ENCODE peak calls at places on chromosomes 12 and 14, in nine cellular contexts. One of them, this sample, is unnamed.

GRCh38 chr14:55160989-55161388 is 30.4 kb downstream of the DLGAP5 start:
- DNase-seq in heart left ventricle: no peak
- DNase-seq in Peyer's patch: no peak
- DNase-seq in IMR-90: peak
- DNase-seq in spleen: no peak
- DNase-seq in right lobe of liver: no peak
- DNase-seq in uterus: no peak
- DNase-seq in breast epithelium: no peak
- DNase-seq in adrenal gland: no peak
- DNase-seq in this sample: peak

GRCh38 chr12:131137836-131138637 is 184.3 kb downstream of the ADGRD1 start:
- DNase-seq in right lobe of liver: peak
- DNase-seq in uterus: peak
- DNase-seq in Peyer's patch: no peak
- DNase-seq in adrenal gland: no peak
- DNase-seq in IMR-90: no peak
- DNase-seq in breast epithelium: no peak
- DNase-seq in spleen: peak
- DNase-seq in heart left ventricle: no peak
- DNase-seq in this sample: no peak

GRCh38 chr12:58976146-58976545 is 55.8 kb upstream of the LRIG3 start:
- DNase-seq in uterus: no peak
- DNase-seq in heart left ventricle: no peak
- DNase-seq in spleen: no peak
- DNase-seq in Peyer's patch: no peak
- DNase-seq in breast epithelium: no peak
- DNase-seq in IMR-90: peak
- DNase-seq in right lobe of liver: no peak
- DNase-seq in adrenal gland: no peak
- DNase-seq in this sample: no peak

GRCh38 chr14:72744416-72745120 is 149.3 kb downstream of the DPF3 start:
- DNase-seq in uterus: no peak
- DNase-seq in right lobe of liver: peak
- DNase-seq in IMR-90: no peak
- DNase-seq in breast epithelium: no peak
- DNase-seq in adrenal gland: no peak
- DNase-seq in Peyer's patch: no peak
- DNase-seq in spleen: no peak
- DNase-seq in heart left ventricle: no peak
- DNase-seq in this sample: no peak

GRCh38 chr14:69152181-69152943 is 557 bp downstream of the DCAF5 start:
- DNase-seq in spleen: peak
- DNase-seq in IMR-90: no peak
- DNase-seq in Peyer's patch: peak
- DNase-seq in heart left ventricle: no peak
- DNase-seq in adrenal gland: no peak
- DNase-seq in uterus: no peak
- DNase-seq in right lobe of liver: peak
- DNase-seq in breast epithelium: no peak
- DNase-seq in this sample: peak

GRCh38 chr12:97324471-97324870 is 138.1 kb upstream of the RMST start:
- DNase-seq in heart left ventricle: no peak
- DNase-seq in spleen: no peak
- DNase-seq in breast epithelium: no peak
- DNase-seq in adrenal gland: no peak
- DNase-seq in right lobe of liver: no peak
- DNase-seq in IMR-90: no peak
- DNase-seq in Peyer's patch: no peak
- DNase-seq in uterus: no peak
- DNase-seq in this sample: no peak

GRCh38 chr12:124147579-124147978 is 147.3 kb upstream of the RFLNA start:
- DNase-seq in breast epithelium: no peak
- DNase-seq in right lobe of liver: no peak
- DNase-seq in IMR-90: no peak
- DNase-seq in uterus: no peak
- DNase-seq in adrenal gland: no peak
- DNase-seq in spleen: no peak
- DNase-seq in heart left ventricle: no peak
- DNase-seq in Peyer's patch: no peak
- DNase-seq in this sample: no peak

GRCh38 chr12:108801736-108802665 is 55.4 kb downstream of the SSH1 start:
- DNase-seq in spleen: peak
- DNase-seq in Peyer's patch: peak
- DNase-seq in adrenal gland: peak
- DNase-seq in right lobe of liver: no peak
- DNase-seq in breast epithelium: no peak
- DNase-seq in uterus: peak
- DNase-seq in IMR-90: peak
- DNase-seq in heart left ventricle: peak
- DNase-seq in this sample: no peak

GRCh38 chr14:65412881-65413738 is 580 bp downstream of the FUT8 start:
- DNase-seq in adrenal gland: no peak
- DNase-seq in Peyer's patch: peak
- DNase-seq in spleen: peak
- DNase-seq in uterus: peak
- DNase-seq in breast epithelium: no peak
- DNase-seq in heart left ventricle: no peak
- DNase-seq in right lobe of liver: peak
- DNase-seq in IMR-90: peak
- DNase-seq in this sample: peak

GRCh38 chr14:95482967-95483842 is 33.2 kb downstream of the SYNE3 start:
- DNase-seq in adrenal gland: peak
- DNase-seq in IMR-90: peak
- DNase-seq in Peyer's patch: peak
- DNase-seq in breast epithelium: peak
- DNase-seq in right lobe of liver: no peak
- DNase-seq in heart left ventricle: peak
- DNase-seq in uterus: peak
- DNase-seq in spleen: no peak
- DNase-seq in this sample: no peak

GRCh38 chr14:32078030-32078793 is 1.1 kb downstream of the ARHGAP5 start:
- DNase-seq in heart left ventricle: peak
- DNase-seq in adrenal gland: peak
- DNase-seq in Peyer's patch: peak
- DNase-seq in right lobe of liver: peak
- DNase-seq in uterus: peak
- DNase-seq in IMR-90: peak
- DNase-seq in breast epithelium: peak
- DNase-seq in spleen: no peak
- DNase-seq in this sample: peak
- TF ChIP-seq POLR2A in heart left ventricle: no peak
- TF ChIP-seq POLR2A in adrenal gland: no peak
- TF ChIP-seq POLR2A in Peyer's patch: no peak
- TF ChIP-seq POLR2A in right lobe of liver: peak
- TF ChIP-seq POLR2A in uterus: no peak
- TF ChIP-seq POLR2A in IMR-90: no peak
- TF ChIP-seq POLR2A in breast epithelium: no peak
- TF ChIP-seq POLR2A in spleen: no peak
- TF ChIP-seq POLR2A in this sample: peak

GRCh38 chr12:68332726-68333630 is 816 bp upstream of the MDM1 start:
- DNase-seq in adrenal gland: no peak
- DNase-seq in IMR-90: no peak
- DNase-seq in uterus: no peak
- DNase-seq in right lobe of liver: no peak
- DNase-seq in Peyer's patch: no peak
- DNase-seq in heart left ventricle: no peak
- DNase-seq in spleen: no peak
- DNase-seq in breast epithelium: no peak
- DNase-seq in this sample: no peak

GRCh38 chr12:68334136-68334535 is 2.0 kb upstream of the MDM1 start:
- DNase-seq in Peyer's patch: no peak
- DNase-seq in breast epithelium: no peak
- DNase-seq in heart left ventricle: peak
- DNase-seq in uterus: no peak
- DNase-seq in right lobe of liver: peak
- DNase-seq in adrenal gland: no peak
- DNase-seq in IMR-90: no peak
- DNase-seq in spleen: no peak
- DNase-seq in this sample: peak

GRCh38 chr12:68331500-68331868 is 678 bp downstream of the MDM1 start:
- DNase-seq in heart left ventricle: no peak
- DNase-seq in uterus: no peak
- DNase-seq in breast epithelium: no peak
- DNase-seq in Peyer's patch: no peak
- DNase-seq in IMR-90: no peak
- DNase-seq in right lobe of liver: no peak
- DNase-seq in adrenal gland: no peak
- DNase-seq in spleen: no peak
- DNase-seq in this sample: peak

GRCh38 chr12:68335462-68335861 is 3.3 kb upstream of the MDM1 start:
- DNase-seq in adrenal gland: no peak
- DNase-seq in right lobe of liver: no peak
- DNase-seq in Peyer's patch: no peak
- DNase-seq in spleen: no peak
- DNase-seq in breast epithelium: no peak
- DNase-seq in uterus: no peak
- DNase-seq in IMR-90: no peak
- DNase-seq in heart left ventricle: no peak
- DNase-seq in this sample: no peak

GRCh38 chr12:68331869-68332725 is at the start of gene MDM1:
- DNase-seq in Peyer's patch: peak
- DNase-seq in spleen: peak
- DNase-seq in heart left ventricle: peak
- DNase-seq in adrenal gland: peak
- DNase-seq in IMR-90: peak
- DNase-seq in breast epithelium: peak
- DNase-seq in right lobe of liver: peak
- DNase-seq in uterus: peak
- DNase-seq in this sample: peak
- TF ChIP-seq POLR2A in Peyer's patch: peak
- TF ChIP-seq POLR2A in spleen: no peak
- TF ChIP-seq POLR2A in heart left ventricle: no peak
- TF ChIP-seq POLR2A in adrenal gland: no peak
- TF ChIP-seq POLR2A in IMR-90: no peak
- TF ChIP-seq POLR2A in breast epithelium: peak
- TF ChIP-seq POLR2A in right lobe of liver: peak
- TF ChIP-seq POLR2A in uterus: no peak
- TF ChIP-seq POLR2A in this sample: peak

GRCh38 chr12:93380480-93381121 is 2.9 kb downstream of the NUDT4 start:
- DNase-seq in breast epithelium: no peak
- DNase-seq in right lobe of liver: no peak
- DNase-seq in IMR-90: peak
- DNase-seq in heart left ventricle: no peak
- DNase-seq in spleen: no peak
- DNase-seq in adrenal gland: no peak
- DNase-seq in Peyer's patch: no peak
- DNase-seq in uterus: no peak
- DNase-seq in this sample: peak
- TF ChIP-seq POLR2A in breast epithelium: no peak
- TF ChIP-seq POLR2A in right lobe of liver: no peak
- TF ChIP-seq POLR2A in IMR-90: no peak
- TF ChIP-seq POLR2A in heart left ventricle: no peak
- TF ChIP-seq POLR2A in spleen: no peak
- TF ChIP-seq POLR2A in adrenal gland: no peak
- TF ChIP-seq POLR2A in Peyer's patch: no peak
- TF ChIP-seq POLR2A in uterus: no peak
- TF ChIP-seq POLR2A in this sample: no peak

GRCh38 chr12:109981311-109981710 is 14.9 kb downstream of the GIT2 start:
- DNase-seq in breast epithelium: no peak
- DNase-seq in IMR-90: no peak
- DNase-seq in adrenal gland: no peak
- DNase-seq in right lobe of liver: no peak
- DNase-seq in uterus: no peak
- DNase-seq in heart left ventricle: no peak
- DNase-seq in spleen: no peak
- DNase-seq in Peyer's patch: no peak
- DNase-seq in this sample: no peak

GRCh38 chr12:109983432-109984142 is 12.6 kb downstream of the GIT2 start:
- DNase-seq in adrenal gland: peak
- DNase-seq in uterus: no peak
- DNase-seq in spleen: no peak
- DNase-seq in right lobe of liver: no peak
- DNase-seq in heart left ventricle: no peak
- DNase-seq in breast epithelium: no peak
- DNase-seq in Peyer's patch: no peak
- DNase-seq in IMR-90: no peak
- DNase-seq in this sample: peak

GRCh38 chr12:109987615-109988014 is 8.6 kb downstream of the GIT2 start:
- DNase-seq in right lobe of liver: no peak
- DNase-seq in uterus: no peak
- DNase-seq in Peyer's patch: no peak
- DNase-seq in adrenal gland: no peak
- DNase-seq in breast epithelium: no peak
- DNase-seq in heart left ventricle: no peak
- DNase-seq in spleen: no peak
- DNase-seq in IMR-90: peak
- DNase-seq in this sample: no peak

GRCh38 chr12:109982211-109982610 is 14.0 kb downstream of the GIT2 start:
- DNase-seq in adrenal gland: no peak
- DNase-seq in breast epithelium: no peak
- DNase-seq in right lobe of liver: no peak
- DNase-seq in heart left ventricle: no peak
- DNase-seq in uterus: no peak
- DNase-seq in Peyer's patch: no peak
- DNase-seq in spleen: no peak
- DNase-seq in IMR-90: peak
- DNase-seq in this sample: no peak
- TF ChIP-seq POLR2A in adrenal gland: no peak
- TF ChIP-seq POLR2A in breast epithelium: no peak
- TF ChIP-seq POLR2A in right lobe of liver: no peak
- TF ChIP-seq POLR2A in heart left ventricle: no peak
- TF ChIP-seq POLR2A in uterus: no peak
- TF ChIP-seq POLR2A in Peyer's patch: no peak
- TF ChIP-seq POLR2A in spleen: no peak
- TF ChIP-seq POLR2A in IMR-90: no peak
- TF ChIP-seq POLR2A in this sample: no peak

GRCh38 chr14:100692859-100693558 is 33.7 kb upstream of the DLK1 start:
- DNase-seq in heart left ventricle: no peak
- DNase-seq in spleen: no peak
- DNase-seq in IMR-90: peak
- DNase-seq in breast epithelium: peak
- DNase-seq in adrenal gland: peak
- DNase-seq in Peyer's patch: no peak
- DNase-seq in right lobe of liver: no peak
- DNase-seq in uterus: no peak
- DNase-seq in this sample: no peak
- TF ChIP-seq POLR2A in heart left ventricle: no peak
- TF ChIP-seq POLR2A in spleen: no peak
- TF ChIP-seq POLR2A in IMR-90: peak
- TF ChIP-seq POLR2A in breast epithelium: no peak
- TF ChIP-seq POLR2A in adrenal gland: no peak
- TF ChIP-seq POLR2A in Peyer's patch: no peak
- TF ChIP-seq POLR2A in right lobe of liver: no peak
- TF ChIP-seq POLR2A in uterus: no peak
- TF ChIP-seq POLR2A in this sample: no peak

DNA sequence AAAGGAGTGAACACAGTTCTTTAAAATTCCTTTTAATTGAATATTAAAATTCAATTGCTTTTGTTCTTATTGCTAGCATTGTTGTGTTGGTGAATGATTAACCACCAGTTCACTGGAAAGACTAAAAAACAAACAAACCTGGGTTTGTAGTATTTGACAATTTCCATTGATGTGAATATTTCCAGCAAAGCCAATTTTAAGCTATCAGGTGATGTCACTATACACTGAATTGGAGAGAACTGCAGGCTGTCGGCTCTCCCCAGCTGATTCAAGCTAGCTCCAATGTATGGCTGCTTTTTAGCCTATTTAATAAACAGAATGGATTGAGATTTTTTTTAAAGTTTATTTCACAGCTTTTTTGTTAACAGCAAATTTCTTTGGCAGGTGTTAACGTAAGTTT is 1753.6 kb upstream of the SEL1L start:
- DNase-seq in adrenal gland: no peak
- DNase-seq in breast epithelium: no peak
- DNase-seq in spleen: no peak
- DNase-seq in IMR-90: no peak
- DNase-seq in heart left ventricle: no peak
- DNase-seq in uterus: no peak
- DNase-seq in right lobe of liver: no peak
- DNase-seq in Peyer's patch: no peak
- DNase-seq in this sample: no peak
- TF ChIP-seq POLR2A in adrenal gland: no peak
- TF ChIP-seq POLR2A in breast epithelium: no peak
- TF ChIP-seq POLR2A in spleen: no peak
- TF ChIP-seq POLR2A in IMR-90: no peak
- TF ChIP-seq POLR2A in heart left ventricle: no peak
- TF ChIP-seq POLR2A in uterus: no peak
- TF ChIP-seq POLR2A in right lobe of liver: no peak
- TF ChIP-seq POLR2A in Peyer's patch: no peak
- TF ChIP-seq POLR2A in this sample: no peak